ENCODE peak calls at places on chromosomes 13 and 19, in seven cellular contexts. One of them, this sample, is unnamed.

GRCh38 chr19:10118960-10119359 is 739 bp downstream of the EIF3G start:
- ATAC-seq in upper lobe of left lung: no peak
- ATAC-seq in HCT116: peak
- ATAC-seq in gastrocnemius medialis: peak
- ATAC-seq in K562: peak
- ATAC-seq in GM12878: peak
- ATAC-seq in heart left ventricle: no peak
- ATAC-seq in this sample: no peak

GRCh38 chr19:35170359-35171061 is 16.0 kb downstream of the FXYD5 start:
- ATAC-seq in upper lobe of left lung: no peak
- ATAC-seq in HCT116: no peak
- ATAC-seq in gastrocnemius medialis: no peak
- ATAC-seq in K562: no peak
- ATAC-seq in GM12878: no peak
- ATAC-seq in heart left ventricle: no peak
- ATAC-seq in this sample: peak

GRCh38 chr13:46914341-46914740 is 17.5 kb upstream of the HTR2A start:
- ATAC-seq in upper lobe of left lung: no peak
- ATAC-seq in HCT116: no peak
- ATAC-seq in gastrocnemius medialis: no peak
- ATAC-seq in K562: no peak
- ATAC-seq in GM12878: no peak
- ATAC-seq in heart left ventricle: no peak
- ATAC-seq in this sample: no peak

GRCh38 chr13:33645591-33646554 is 172.1 kb upstream of the RFC3 start:
- ATAC-seq in upper lobe of left lung: no peak
- ATAC-seq in HCT116: no peak
- ATAC-seq in gastrocnemius medialis: no peak
- ATAC-seq in K562: no peak
- ATAC-seq in GM12878: peak
- ATAC-seq in heart left ventricle: no peak
- ATAC-seq in this sample: no peak

GRCh38 chr13:109862627-109863026 is 76.2 kb upstream of the IRS2 start:
- ATAC-seq in upper lobe of left lung: peak
- ATAC-seq in HCT116: peak
- ATAC-seq in gastrocnemius medialis: no peak
- ATAC-seq in K562: no peak
- ATAC-seq in GM12878: no peak
- ATAC-seq in heart left ventricle: no peak
- ATAC-seq in this sample: no peak

GRCh38 chr13:99288069-99288468 is 19.1 kb downstream of the GPR183 start:
- ATAC-seq in upper lobe of left lung: peak
- ATAC-seq in HCT116: no peak
- ATAC-seq in gastrocnemius medialis: no peak
- ATAC-seq in K562: no peak
- ATAC-seq in GM12878: peak
- ATAC-seq in heart left ventricle: no peak
- ATAC-seq in this sample: no peak

GRCh38 chr19:10552596-10553053 is 8.9 kb downstream of the ATG4D start:
- ATAC-seq in upper lobe of left lung: no peak
- ATAC-seq in HCT116: peak
- ATAC-seq in gastrocnemius medialis: peak
- ATAC-seq in K562: peak
- ATAC-seq in GM12878: peak
- ATAC-seq in heart left ventricle: no peak
- ATAC-seq in this sample: no peak

GRCh38 chr13:24196593-24197197 is 36.2 kb downstream of the SPATA13 start:
- ATAC-seq in upper lobe of left lung: no peak
- ATAC-seq in HCT116: no peak
- ATAC-seq in gastrocnemius medialis: no peak
- ATAC-seq in K562: no peak
- ATAC-seq in GM12878: no peak
- ATAC-seq in heart left ventricle: no peak
- ATAC-seq in this sample: no peak

GRCh38 chr19:33252971-33253370 is 27.3 kb upstream of the SLC7A10 start:
- ATAC-seq in upper lobe of left lung: peak
- ATAC-seq in HCT116: no peak
- ATAC-seq in gastrocnemius medialis: no peak
- ATAC-seq in K562: no peak
- ATAC-seq in GM12878: no peak
- ATAC-seq in heart left ventricle: no peak
- ATAC-seq in this sample: no peak

GRCh38 chr13:93098972-93099371 is 127.6 kb upstream of the GPC6 start:
- ATAC-seq in upper lobe of left lung: no peak
- ATAC-seq in HCT116: no peak
- ATAC-seq in gastrocnemius medialis: no peak
- ATAC-seq in K562: no peak
- ATAC-seq in GM12878: no peak
- ATAC-seq in heart left ventricle: no peak
- ATAC-seq in this sample: no peak

GRCh38 chr13:81480634-81481033 is 1139.7 kb upstream of the SPRY2 start:
- ATAC-seq in upper lobe of left lung: no peak
- ATAC-seq in HCT116: no peak
- ATAC-seq in gastrocnemius medialis: no peak
- ATAC-seq in K562: no peak
- ATAC-seq in GM12878: peak
- ATAC-seq in heart left ventricle: no peak
- ATAC-seq in this sample: no peak

GRCh38 chr19:17556995-17557394 is 1.5 kb downstream of the COLGALT1 start:
- ATAC-seq in upper lobe of left lung: no peak
- ATAC-seq in HCT116: no peak
- ATAC-seq in gastrocnemius medialis: no peak
- ATAC-seq in K562: no peak
- ATAC-seq in GM12878: no peak
- ATAC-seq in heart left ventricle: no peak
- ATAC-seq in this sample: no peak

GRCh38 chr19:21472507-21472906 is 32.9 kb upstream of the ZNF429 start:
- ATAC-seq in upper lobe of left lung: no peak
- ATAC-seq in HCT116: no peak
- ATAC-seq in gastrocnemius medialis: no peak
- ATAC-seq in K562: no peak
- ATAC-seq in GM12878: no peak
- ATAC-seq in heart left ventricle: no peak
- ATAC-seq in this sample: no peak

GRCh38 chr13:32790731-32791130 is 204.5 kb downstream of the PDS5B start:
- ATAC-seq in upper lobe of left lung: no peak
- ATAC-seq in HCT116: peak
- ATAC-seq in gastrocnemius medialis: no peak
- ATAC-seq in K562: peak
- ATAC-seq in GM12878: no peak
- ATAC-seq in heart left ventricle: no peak
- ATAC-seq in this sample: no peak

GRCh38 chr13:50457430-50458393 is 385.8 kb downstream of the DLEU7 start:
- ATAC-seq in upper lobe of left lung: peak
- ATAC-seq in HCT116: no peak
- ATAC-seq in gastrocnemius medialis: peak
- ATAC-seq in K562: no peak
- ATAC-seq in GM12878: no peak
- ATAC-seq in heart left ventricle: no peak
- ATAC-seq in this sample: no peak

GRCh38 chr19:29623726-29624488 is 17.8 kb downstream of the POP4 start:
- ATAC-seq in upper lobe of left lung: no peak
- ATAC-seq in HCT116: no peak
- ATAC-seq in gastrocnemius medialis: no peak
- ATAC-seq in K562: peak
- ATAC-seq in GM12878: peak
- ATAC-seq in heart left ventricle: no peak
- ATAC-seq in this sample: no peak

GRCh38 chr19:45235485-45235884 is 9.7 kb downstream of the EXOC3L2 start:
- ATAC-seq in upper lobe of left lung: no peak
- ATAC-seq in HCT116: no peak
- ATAC-seq in gastrocnemius medialis: no peak
- ATAC-seq in K562: no peak
- ATAC-seq in GM12878: no peak
- ATAC-seq in heart left ventricle: peak
- ATAC-seq in this sample: no peak

GRCh38 chr19:38290631-38291147 is 13.4 kb upstream of the C19orf33 start:
- ATAC-seq in upper lobe of left lung: peak
- ATAC-seq in HCT116: no peak
- ATAC-seq in gastrocnemius medialis: no peak
- ATAC-seq in K562: no peak
- ATAC-seq in GM12878: peak
- ATAC-seq in heart left ventricle: no peak
- ATAC-seq in this sample: no peak

GRCh38 chr13:25890671-25891212 is 161.1 kb downstream of the SHISA2 start:
- ATAC-seq in upper lobe of left lung: no peak
- ATAC-seq in HCT116: no peak
- ATAC-seq in gastrocnemius medialis: no peak
- ATAC-seq in K562: no peak
- ATAC-seq in GM12878: no peak
- ATAC-seq in heart left ventricle: no peak
- ATAC-seq in this sample: no peak

GRCh38 chr13:33740134-33740538 is 77.8 kb upstream of the RFC3 start:
- ATAC-seq in upper lobe of left lung: peak
- ATAC-seq in HCT116: no peak
- ATAC-seq in gastrocnemius medialis: no peak
- ATAC-seq in K562: no peak
- ATAC-seq in GM12878: no peak
- ATAC-seq in heart left ventricle: no peak
- ATAC-seq in this sample: no peak

GRCh38 chr13:40813662-40814454 is 24.4 kb downstream of the SLC25A15 start:
- ATAC-seq in upper lobe of left lung: peak
- ATAC-seq in HCT116: peak
- ATAC-seq in gastrocnemius medialis: no peak
- ATAC-seq in K562: peak
- ATAC-seq in GM12878: peak
- ATAC-seq in heart left ventricle: no peak
- ATAC-seq in this sample: no peak

GRCh38 chr19:28422046-28422445 is 790.9 kb downstream of the UQCRFS1 start:
- ATAC-seq in upper lobe of left lung: no peak
- ATAC-seq in HCT116: no peak
- ATAC-seq in gastrocnemius medialis: no peak
- ATAC-seq in K562: no peak
- ATAC-seq in GM12878: no peak
- ATAC-seq in heart left ventricle: no peak
- ATAC-seq in this sample: no peak

GRCh38 chr13:20191902-20192469 is 752 bp downstream of the GJB2 start:
- ATAC-seq in upper lobe of left lung: peak
- ATAC-seq in HCT116: peak
- ATAC-seq in gastrocnemius medialis: no peak
- ATAC-seq in K562: no peak
- ATAC-seq in GM12878: peak
- ATAC-seq in heart left ventricle: no peak
- ATAC-seq in this sample: no peak

GRCh38 chr13:97259787-97260641 is 37.9 kb downstream of the MBNL2 start:
- ATAC-seq in upper lobe of left lung: no peak
- ATAC-seq in HCT116: peak
- ATAC-seq in gastrocnemius medialis: peak
- ATAC-seq in K562: peak
- ATAC-seq in GM12878: no peak
- ATAC-seq in heart left ventricle: no peak
- ATAC-seq in this sample: peak

GRCh38 chr19:15161028-15161984 is 39.5 kb downstream of the NOTCH3 start:
- ATAC-seq in upper lobe of left lung: peak
- ATAC-seq in HCT116: peak
- ATAC-seq in gastrocnemius medialis: no peak
- ATAC-seq in K562: peak
- ATAC-seq in GM12878: peak
- ATAC-seq in heart left ventricle: no peak
- ATAC-seq in this sample: no peak
- TF ChIP-seq CTCF in upper lobe of left lung: no peak
- TF ChIP-seq CTCF in HCT116: peak
- TF ChIP-seq CTCF in gastrocnemius medialis: no peak
- TF ChIP-seq CTCF in K562: peak
- TF ChIP-seq CTCF in GM12878: peak
- TF ChIP-seq CTCF in heart left ventricle: no peak
- TF ChIP-seq CTCF in this sample: no peak

GRCh38 chr19:3062165-3063105 is at the start of gene TLE5:
- ATAC-seq in upper lobe of left lung: peak
- ATAC-seq in HCT116: peak
- ATAC-seq in gastrocnemius medialis: peak
- ATAC-seq in K562: peak
- ATAC-seq in GM12878: peak
- ATAC-seq in heart left ventricle: peak
- ATAC-seq in this sample: peak
- TF ChIP-seq POLR2A in upper lobe of left lung: no peak
- TF ChIP-seq POLR2A in HCT116: no peak
- TF ChIP-seq POLR2A in gastrocnemius medialis: peak
- TF ChIP-seq POLR2A in K562: no peak
- TF ChIP-seq POLR2A in GM12878: peak
- TF ChIP-seq POLR2A in heart left ventricle: no peak
- TF ChIP-seq POLR2A in this sample: no peak

DNA sequence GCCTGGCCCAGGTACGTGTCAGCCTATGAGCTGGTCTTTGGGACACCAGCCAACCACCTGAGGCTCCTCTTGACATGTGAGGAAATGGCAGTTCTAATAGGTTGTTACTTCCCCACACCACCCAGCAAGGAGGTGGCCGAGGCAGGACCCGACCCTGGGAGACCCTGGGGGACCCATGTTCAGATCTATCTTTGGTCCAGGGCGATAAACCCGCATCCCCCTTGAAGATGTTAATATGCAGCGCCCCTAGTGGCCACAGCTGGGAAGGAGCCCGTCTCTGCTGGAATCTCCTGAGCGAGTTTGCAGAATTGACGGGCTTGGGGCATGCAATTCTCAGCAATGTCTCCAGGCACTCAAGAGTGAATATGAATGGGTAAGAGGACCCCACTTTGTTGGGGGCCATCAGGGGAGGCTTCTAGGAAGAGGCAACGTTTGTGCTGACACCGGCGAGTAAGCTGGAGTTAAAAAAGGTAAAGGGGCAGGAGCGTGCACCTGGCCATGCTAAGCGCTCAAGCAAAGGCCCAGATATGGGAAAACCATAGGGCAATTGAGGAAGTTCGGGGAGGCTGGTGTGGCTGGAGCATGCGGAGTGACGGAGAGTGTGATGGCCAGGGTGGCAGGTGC is 1.5 kb upstream of the MYO1F start:
- ATAC-seq in upper lobe of left lung: peak
- ATAC-seq in HCT116: peak
- ATAC-seq in gastrocnemius medialis: peak
- ATAC-seq in K562: peak
- ATAC-seq in GM12878: peak
- ATAC-seq in heart left ventricle: no peak
- ATAC-seq in this sample: peak
- TF ChIP-seq CTCF in upper lobe of left lung: peak
- TF ChIP-seq CTCF in HCT116: peak
- TF ChIP-seq CTCF in gastrocnemius medialis: peak
- TF ChIP-seq CTCF in K562: peak
- TF ChIP-seq CTCF in GM12878: peak
- TF ChIP-seq CTCF in heart left ventricle: peak
- TF ChIP-seq CTCF in this sample: no peak

DNA sequence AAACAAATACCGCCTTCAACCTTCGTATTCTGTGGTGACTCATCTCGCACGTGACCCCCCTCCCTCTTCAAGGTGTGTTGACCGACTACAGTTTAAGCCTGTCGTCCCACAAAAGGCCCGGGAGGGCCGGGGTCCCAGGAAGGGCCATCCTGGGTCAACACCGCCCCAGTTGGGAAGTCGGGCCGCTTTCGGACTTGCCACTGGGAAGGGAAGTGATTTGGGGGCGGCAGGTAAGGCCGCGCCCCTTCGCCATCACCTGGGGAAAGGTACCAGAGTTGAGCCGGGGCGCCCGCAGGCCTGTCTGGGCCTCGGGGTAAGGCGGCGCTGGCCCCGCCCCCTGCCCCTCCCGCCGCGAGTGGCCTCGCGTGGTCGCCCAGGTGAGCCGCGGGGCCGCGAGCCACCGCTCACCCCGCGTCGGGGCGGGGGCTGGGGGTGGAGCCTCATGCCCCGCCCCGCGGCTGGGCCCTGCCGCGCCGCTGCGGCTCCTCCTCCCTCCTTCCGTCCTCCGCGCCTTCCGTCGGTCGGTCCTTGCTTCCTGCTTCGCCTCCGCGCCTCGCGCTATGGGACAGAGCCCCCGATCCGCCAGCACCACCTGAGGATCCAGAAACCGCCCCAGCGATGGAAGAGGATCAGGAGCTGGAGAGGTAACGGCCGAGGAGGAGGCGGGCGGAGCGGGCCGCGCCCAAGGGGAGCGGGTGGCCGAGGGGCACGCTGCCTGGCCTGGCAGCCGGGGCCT is at the start of gene POLR1D:
- ATAC-seq in upper lobe of left lung: peak
- ATAC-seq in HCT116: peak
- ATAC-seq in gastrocnemius medialis: peak
- ATAC-seq in K562: peak
- ATAC-seq in GM12878: peak
- ATAC-seq in heart left ventricle: peak
- ATAC-seq in this sample: peak
- TF ChIP-seq POLR2A in upper lobe of left lung: peak
- TF ChIP-seq POLR2A in HCT116: peak
- TF ChIP-seq POLR2A in gastrocnemius medialis: peak
- TF ChIP-seq POLR2A in K562: peak
- TF ChIP-seq POLR2A in GM12878: peak
- TF ChIP-seq POLR2A in heart left ventricle: peak
- TF ChIP-seq POLR2A in this sample: peak